ENCODE peak calls at places on chromosomes 11 and 22, in six cellular contexts. One of them, this sample, is unnamed.

GRCh38 chr11:119262668-119263351 is 54.1 kb downstream of the MCAM start:
- DNase-seq in heart right ventricle: no peak
- DNase-seq in ovary: no peak
- DNase-seq in mammary epithelial cell: peak; percentile 31
- DNase-seq in lower lobe of right lung: no peak
- DNase-seq in psoas muscle: no peak
- DNase-seq in this sample: peak; percentile 44

GRCh38 chr22:25757686-25758085 is 15.7 kb downstream of the MYO18B start:
- DNase-seq in heart right ventricle: no peak
- DNase-seq in ovary: no peak
- DNase-seq in mammary epithelial cell: peak; percentile 72
- DNase-seq in lower lobe of right lung: no peak
- DNase-seq in psoas muscle: no peak
- DNase-seq in this sample: no peak

GRCh38 chr22:27930246-27931060 is 11.4 kb upstream of the PITPNB start:
- DNase-seq in heart right ventricle: no peak
- DNase-seq in ovary: no peak
- DNase-seq in mammary epithelial cell: peak; percentile 87
- DNase-seq in lower lobe of right lung: no peak
- DNase-seq in psoas muscle: no peak
- DNase-seq in this sample: no peak

GRCh38 chr22:24834845-24835570 is 29.0 kb downstream of the SGSM1 start:
- DNase-seq in heart right ventricle: no peak
- DNase-seq in ovary: no peak
- DNase-seq in mammary epithelial cell: peak; percentile 48
- DNase-seq in lower lobe of right lung: no peak
- DNase-seq in psoas muscle: no peak
- DNase-seq in this sample: peak; percentile 44

GRCh38 chr22:45310331-45311032 is 748 bp downstream of the FAM118A start:
- DNase-seq in heart right ventricle: no peak
- DNase-seq in ovary: peak; percentile 23
- DNase-seq in mammary epithelial cell: no peak
- DNase-seq in lower lobe of right lung: peak; percentile 62
- DNase-seq in psoas muscle: no peak
- DNase-seq in this sample: no peak

GRCh38 chr11:10913075-10913474 is 55.2 kb upstream of the ZBED5 start:
- DNase-seq in heart right ventricle: no peak
- DNase-seq in ovary: no peak
- DNase-seq in mammary epithelial cell: no peak
- DNase-seq in lower lobe of right lung: no peak
- DNase-seq in psoas muscle: no peak
- DNase-seq in this sample: no peak

GRCh38 chr11:16184588-16184987 is 171.8 kb downstream of the SOX6 start:
- DNase-seq in heart right ventricle: no peak
- DNase-seq in ovary: no peak
- DNase-seq in mammary epithelial cell: peak; percentile 76
- DNase-seq in lower lobe of right lung: no peak
- DNase-seq in psoas muscle: no peak
- DNase-seq in this sample: no peak

GRCh38 chr11:44831605-44832394 is 105.0 kb downstream of the TSPAN18 start:
- DNase-seq in heart right ventricle: no peak
- DNase-seq in ovary: no peak
- DNase-seq in mammary epithelial cell: no peak
- DNase-seq in lower lobe of right lung: no peak
- DNase-seq in psoas muscle: no peak
- DNase-seq in this sample: no peak

GRCh38 chr22:49789289-49790141 is 38.2 kb downstream of the BRD1 start:
- DNase-seq in heart right ventricle: peak; percentile 56
- DNase-seq in ovary: peak; percentile 53
- DNase-seq in mammary epithelial cell: no peak
- DNase-seq in lower lobe of right lung: peak; percentile 67
- DNase-seq in psoas muscle: peak; percentile 75
- DNase-seq in this sample: peak; percentile 62

GRCh38 chr11:17649696-17650600 is 69.4 kb upstream of the MYOD1 start:
- DNase-seq in heart right ventricle: no peak
- DNase-seq in ovary: no peak
- DNase-seq in mammary epithelial cell: no peak
- DNase-seq in lower lobe of right lung: no peak
- DNase-seq in psoas muscle: no peak
- DNase-seq in this sample: peak; percentile 57

GRCh38 chr22:46534177-46534776 is 3.1 kb downstream of the CELSR1 start:
- DNase-seq in heart right ventricle: no peak
- DNase-seq in ovary: no peak
- DNase-seq in mammary epithelial cell: no peak
- DNase-seq in lower lobe of right lung: no peak
- DNase-seq in psoas muscle: no peak
- DNase-seq in this sample: no peak

GRCh38 chr22:49368976-49369725 is 458.5 kb downstream of the BRD1 start:
- DNase-seq in heart right ventricle: no peak
- DNase-seq in ovary: no peak
- DNase-seq in mammary epithelial cell: no peak
- DNase-seq in lower lobe of right lung: peak; percentile 51
- DNase-seq in psoas muscle: no peak
- DNase-seq in this sample: no peak

GRCh38 chr11:131662310-131662709 is 291.9 kb downstream of the NTM start:
- DNase-seq in heart right ventricle: no peak
- DNase-seq in ovary: no peak
- DNase-seq in mammary epithelial cell: no peak
- DNase-seq in lower lobe of right lung: no peak
- DNase-seq in psoas muscle: no peak
- DNase-seq in this sample: no peak

GRCh38 chr11:117417856-117418255 is 90.2 kb downstream of the CEP164 start:
- DNase-seq in heart right ventricle: no peak
- DNase-seq in ovary: no peak
- DNase-seq in mammary epithelial cell: no peak
- DNase-seq in lower lobe of right lung: no peak
- DNase-seq in psoas muscle: no peak
- DNase-seq in this sample: no peak

GRCh38 chr11:102017029-102017428 is 30.2 kb upstream of the CFAP300 start:
- DNase-seq in heart right ventricle: no peak
- DNase-seq in ovary: no peak
- DNase-seq in mammary epithelial cell: no peak
- DNase-seq in lower lobe of right lung: no peak
- DNase-seq in psoas muscle: no peak
- DNase-seq in this sample: no peak

GRCh38 chr22:36998620-36999351 is 20.5 kb downstream of the TST start:
- DNase-seq in heart right ventricle: no peak
- DNase-seq in ovary: no peak
- DNase-seq in mammary epithelial cell: peak; percentile 39
- DNase-seq in lower lobe of right lung: no peak
- DNase-seq in psoas muscle: no peak
- DNase-seq in this sample: no peak

GRCh38 chr11:75631086-75631694 is 37.6 kb downstream of the MAP6 start:
- DNase-seq in heart right ventricle: no peak
- DNase-seq in ovary: no peak
- DNase-seq in mammary epithelial cell: no peak
- DNase-seq in lower lobe of right lung: no peak
- DNase-seq in psoas muscle: no peak
- DNase-seq in this sample: no peak

GRCh38 chr11:29282088-29282487 is 734.7 kb downstream of the KCNA4 start:
- DNase-seq in heart right ventricle: no peak
- DNase-seq in ovary: no peak
- DNase-seq in mammary epithelial cell: peak; percentile 94
- DNase-seq in lower lobe of right lung: no peak
- DNase-seq in psoas muscle: no peak
- DNase-seq in this sample: no peak

GRCh38 chr11:16788141-16789060 is 50.0 kb downstream of the C11orf58 start:
- DNase-seq in heart right ventricle: peak; percentile 78
- DNase-seq in ovary: peak; percentile 40
- DNase-seq in mammary epithelial cell: peak; percentile 96
- DNase-seq in lower lobe of right lung: peak; percentile 86
- DNase-seq in psoas muscle: peak; percentile 68
- DNase-seq in this sample: peak; percentile 16

GRCh38 chr11:59523541-59523940 is 12.2 kb downstream of the OR4D9 start:
- DNase-seq in heart right ventricle: no peak
- DNase-seq in ovary: no peak
- DNase-seq in mammary epithelial cell: no peak
- DNase-seq in lower lobe of right lung: no peak
- DNase-seq in psoas muscle: no peak
- DNase-seq in this sample: no peak

GRCh38 chr11:87223816-87224215 is 186.1 kb downstream of the TMEM135 start:
- DNase-seq in heart right ventricle: no peak
- DNase-seq in ovary: no peak
- DNase-seq in mammary epithelial cell: no peak
- DNase-seq in lower lobe of right lung: no peak
- DNase-seq in psoas muscle: no peak
- DNase-seq in this sample: no peak
- H3K4me3 ChIP-seq in heart right ventricle: no peak overlapping the region
- H3K4me3 ChIP-seq in ovary: no peak overlapping the region
- H3K4me3 ChIP-seq in mammary epithelial cell: no peak overlapping the region
- H3K4me3 ChIP-seq in lower lobe of right lung: no peak overlapping the region
- H3K4me3 ChIP-seq in psoas muscle: no peak overlapping the region
- H3K4me3 ChIP-seq in this sample: no peak overlapping the region

DNA sequence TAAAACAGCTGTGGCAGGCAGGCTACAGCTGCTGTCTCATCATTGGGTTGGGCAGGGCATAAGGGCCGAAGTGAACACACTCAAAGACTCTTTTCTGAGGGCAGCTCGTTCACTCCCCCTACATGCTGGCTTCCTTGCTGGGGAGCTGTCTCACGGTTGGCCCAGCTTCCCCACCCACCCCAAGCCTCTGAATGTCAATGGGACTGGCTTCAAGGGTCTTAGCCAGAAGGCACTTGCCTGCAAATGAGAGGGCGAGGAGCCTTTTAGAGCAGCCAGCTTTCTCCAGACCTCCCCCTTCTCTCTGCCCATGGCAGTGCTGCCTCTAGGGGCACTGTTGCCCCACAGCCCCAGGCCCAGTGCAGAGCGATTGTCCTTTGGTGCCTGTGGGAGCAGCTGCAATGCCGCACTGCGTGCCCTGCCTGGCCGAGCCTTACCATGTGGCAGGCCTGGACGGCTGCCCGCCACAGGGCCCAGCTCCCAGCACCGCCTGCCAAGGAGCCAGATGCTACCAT is 94.7 kb upstream of the RASSF10 start:
- DNase-seq in heart right ventricle: peak; percentile 75
- DNase-seq in ovary: no peak
- DNase-seq in mammary epithelial cell: peak; percentile 32
- DNase-seq in lower lobe of right lung: peak; percentile 51
- DNase-seq in psoas muscle: peak; percentile 82
- DNase-seq in this sample: no peak
- H3K4me3 ChIP-seq in heart right ventricle: no peak overlapping the region
- H3K4me3 ChIP-seq in ovary: no peak overlapping the region
- H3K4me3 ChIP-seq in mammary epithelial cell: no peak overlapping the region
- H3K4me3 ChIP-seq in lower lobe of right lung: no peak overlapping the region
- H3K4me3 ChIP-seq in psoas muscle: no peak overlapping the region
- H3K4me3 ChIP-seq in this sample: no peak overlapping the region

GRCh38 chr11:2445107-2445947 is 519 bp downstream of the KCNQ1 start:
- DNase-seq in heart right ventricle: no peak
- DNase-seq in ovary: no peak
- DNase-seq in mammary epithelial cell: no peak
- DNase-seq in lower lobe of right lung: peak; percentile 70
- DNase-seq in psoas muscle: peak; percentile 15
- DNase-seq in this sample: no peak
- H3K4me3 ChIP-seq in heart right ventricle: peak overlapping the region; percentile 57
- H3K4me3 ChIP-seq in ovary: peak overlapping the region; percentile 8
- H3K4me3 ChIP-seq in mammary epithelial cell: no peak overlapping the region
- H3K4me3 ChIP-seq in lower lobe of right lung: peak overlapping the region; percentile 61
- H3K4me3 ChIP-seq in psoas muscle: peak overlapping the region; percentile 38
- H3K4me3 ChIP-seq in this sample: no peak overlapping the region

DNA sequence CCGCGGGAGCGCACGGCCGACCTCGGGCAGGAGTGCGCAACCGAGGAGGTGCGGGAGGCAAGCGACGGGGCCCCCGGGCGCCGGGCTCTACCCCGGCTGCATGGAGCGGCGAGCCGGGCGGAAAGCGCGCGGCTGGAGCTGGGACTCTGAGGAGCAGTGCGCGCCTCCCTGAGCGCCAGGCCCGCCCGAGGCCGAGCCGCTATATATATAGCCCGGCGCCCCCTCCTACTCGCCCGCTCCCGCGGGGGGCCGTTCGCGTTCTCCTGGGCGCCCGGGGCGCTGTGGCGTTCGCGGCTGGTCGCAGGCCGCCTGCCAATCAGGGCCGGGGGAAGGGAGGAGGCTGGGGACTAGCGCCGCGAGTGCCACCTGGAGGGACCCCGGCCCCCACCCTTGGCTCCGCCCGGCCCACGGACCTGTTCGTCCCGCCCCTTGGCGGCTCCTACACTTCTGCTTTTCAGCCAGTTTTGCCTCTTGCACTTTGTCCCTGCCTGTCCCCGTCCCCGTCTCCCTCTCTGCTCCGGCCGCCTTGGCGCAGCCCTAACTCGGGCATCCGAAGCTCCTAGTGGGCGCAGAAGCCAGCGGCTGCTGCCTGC is at the start of gene FGF4:
- DNase-seq in heart right ventricle: no peak
- DNase-seq in ovary: no peak
- DNase-seq in mammary epithelial cell: peak; percentile 1
- DNase-seq in lower lobe of right lung: no peak
- DNase-seq in psoas muscle: no peak
- DNase-seq in this sample: no peak
- H3K4me3 ChIP-seq in heart right ventricle: no peak within 1 kb of the TSS
- H3K4me3 ChIP-seq in ovary: no peak within 1 kb of the TSS
- H3K4me3 ChIP-seq in mammary epithelial cell: no peak within 1 kb of the TSS
- H3K4me3 ChIP-seq in lower lobe of right lung: no peak within 1 kb of the TSS
- H3K4me3 ChIP-seq in psoas muscle: no peak within 1 kb of the TSS
- H3K4me3 ChIP-seq in this sample: no peak within 1 kb of the TSS

GRCh38 chr11:8809605-8810272 is 101.2 kb upstream of the AKIP1 start:
- DNase-seq in heart right ventricle: no peak
- DNase-seq in ovary: no peak
- DNase-seq in mammary epithelial cell: no peak
- DNase-seq in lower lobe of right lung: no peak
- DNase-seq in psoas muscle: no peak
- DNase-seq in this sample: peak; percentile 28
- H3K4me3 ChIP-seq in heart right ventricle: peak overlapping the region; percentile 68
- H3K4me3 ChIP-seq in ovary: peak overlapping the region; percentile 76
- H3K4me3 ChIP-seq in mammary epithelial cell: peak overlapping the region; percentile 78
- H3K4me3 ChIP-seq in lower lobe of right lung: peak overlapping the region; percentile 61
- H3K4me3 ChIP-seq in psoas muscle: peak overlapping the region; percentile 73
- H3K4me3 ChIP-seq in this sample: no peak overlapping the region

DNA sequence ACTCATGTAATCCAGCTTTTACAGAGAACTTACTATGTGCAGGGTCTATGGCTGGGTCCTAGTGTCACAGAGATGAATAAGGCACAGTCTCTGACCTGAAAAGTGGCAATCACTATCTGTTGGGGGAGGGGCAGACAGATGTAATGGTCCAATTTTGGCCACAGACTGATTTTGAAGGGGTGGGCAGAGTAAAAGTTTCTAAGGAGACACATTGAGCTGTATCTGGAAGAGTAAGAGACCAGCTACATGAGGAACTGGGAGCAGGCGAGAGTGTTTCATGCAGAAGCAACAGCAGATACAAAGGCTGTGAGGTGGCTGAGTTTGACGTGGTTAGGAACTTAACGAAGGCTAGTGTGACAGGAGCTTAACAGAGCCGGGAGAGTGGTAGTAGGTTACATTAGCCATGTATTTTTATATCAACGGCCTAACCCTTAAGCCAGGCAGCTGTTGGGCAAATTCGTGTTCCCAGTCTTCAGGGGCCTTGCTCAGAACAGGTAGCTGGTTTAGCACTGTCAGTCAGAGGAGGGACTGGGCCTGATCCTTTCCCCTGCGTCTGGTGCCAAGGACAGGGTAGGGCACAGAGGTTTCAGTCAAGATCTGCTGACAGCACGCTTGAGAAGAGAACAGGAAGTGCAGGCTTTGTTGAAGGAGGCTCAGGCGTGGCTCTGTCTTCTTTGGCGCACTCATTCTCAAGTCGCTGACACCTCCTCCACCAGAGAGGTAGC is 1.4 kb upstream of the STIM1 start:
- DNase-seq in heart right ventricle: no peak
- DNase-seq in ovary: no peak
- DNase-seq in mammary epithelial cell: peak; percentile 9
- DNase-seq in lower lobe of right lung: peak; percentile 57
- DNase-seq in psoas muscle: peak; percentile 51
- DNase-seq in this sample: peak; percentile 90
- H3K4me3 ChIP-seq in heart right ventricle: no peak overlapping the region
- H3K4me3 ChIP-seq in ovary: no peak overlapping the region
- H3K4me3 ChIP-seq in mammary epithelial cell: no peak overlapping the region
- H3K4me3 ChIP-seq in lower lobe of right lung: peak overlapping the region; percentile 92
- H3K4me3 ChIP-seq in psoas muscle: peak overlapping the region; percentile 90
- H3K4me3 ChIP-seq in this sample: peak overlapping the region; percentile 81

This sample was measured in Jurkat, Clone E6-1.